ENCODE peak calls at places on chromosomes 13 and 19, in ten cellular contexts. J is cardiac muscle cell, G is body of pancreas, V is breast epithelium, U is ascending aorta, T is heart left ventricle, X is endothelial cell of umbilical vein, P is dorsolateral prefrontal cortex, C is lower lobe of right lung, S is pancreas. B is an unnamed sample.
A peak's percentile ranks its signal among the peaks of the same experiment; 100 is the strongest.

GRCh38 chr19:48303866-48304265 is 21.5 kb upstream of the EMP3 start:
- DNase-seq in P (no peak), S (no peak), U (no peak), V (no peak), X (no peak), G (no peak), J (no peak), C (no peak), T (no peak), B (no peak)

GRCh38 chr13:98890186-98890585 is 87.7 kb downstream of the DOCK9 start:
- DNase-seq in T (peak; percentile 33), C (no peak), P (peak; percentile 69), U (no peak), V (no peak), X (peak; percentile 47), S (no peak), G (no peak), J (peak; percentile 69), B (peak; percentile 18)

GRCh38 chr19:55454787-55455243 is 6.6 kb downstream of the ISOC2 start:
- DNase-seq in T (no peak), P (peak; percentile 75), V (no peak), J (peak; percentile 46), X (peak; percentile 22), S (no peak), G (no peak), U (no peak), C (no peak), B (no peak)

GRCh38 chr19:52398091-52398461 is 427 bp downstream of the ZNF528 start:
- DNase-seq in U (peak; percentile 65), X (no peak), S (no peak), T (no peak), G (no peak), J (peak; percentile 29), V (no peak), P (no peak), C (no peak), B (peak; percentile 3)

GRCh38 chr19:38134538-38135149 is 89.4 kb downstream of the DPF1 start:
- DNase-seq in J (peak; percentile 53), S (no peak), U (no peak), P (no peak), C (no peak), T (no peak), G (peak; percentile 34), V (no peak), X (peak; percentile 28), B (peak; percentile 32)

GRCh38 chr19:7211191-7211988 is 82.8 kb downstream of the INSR start:
- DNase-seq in G (peak; percentile 94), U (no peak), V (no peak), T (peak; percentile 75), J (peak; percentile 85), C (no peak), S (peak; percentile 78), P (no peak), X (peak; percentile 92), B (peak; percentile 89)

GRCh38 chr19:48991823-48992570 is 1.1 kb downstream of the GYS1 start:
- DNase-seq in U (peak; percentile 89), X (peak; percentile 70), P (no peak), C (peak; percentile 63), T (peak; percentile 78), G (peak; percentile 69), S (no peak), J (peak; percentile 86), V (peak; percentile 40), B (peak; percentile 77)

GRCh38 chr19:40807147-40808020 is 8.4 kb downstream of the EGLN2 start:
- DNase-seq in V (no peak), C (no peak), P (no peak), J (no peak), S (no peak), U (no peak), X (no peak), T (no peak), G (no peak), B (no peak)

GRCh38 chr13:109162248-109163051 is 533.0 kb downstream of the MYO16 start:
- DNase-seq in V (no peak), G (no peak), U (no peak), J (no peak), C (no peak), P (no peak), T (no peak), S (no peak), X (no peak), B (no peak)

GRCh38 chr13:30818323-30818960 is 83.1 kb downstream of the ALOX5AP start:
- DNase-seq in T (peak; percentile 72), S (no peak), J (peak; percentile 97), P (no peak), X (no peak), C (no peak), V (no peak), G (no peak), U (peak; percentile 70), B (peak; percentile 82)

GRCh38 chr19:8567522-8568172 is 9.6 kb downstream of the MYO1F start:
- DNase-seq in U (no peak), P (no peak), C (peak; percentile 79), V (no peak), T (peak; percentile 48), S (no peak), J (no peak), G (no peak), X (no peak), B (no peak)

GRCh38 chr13:51942189-51942588 is 69.1 kb downstream of the ATP7B start:
- DNase-seq in X (no peak), C (no peak), U (no peak), T (no peak), J (no peak), V (no peak), S (no peak), P (no peak), G (no peak), B (no peak)

GRCh38 chr13:49858183-49858856 is 65.8 kb upstream of the KPNA3 start:
- DNase-seq in J (peak; percentile 86), C (no peak), U (no peak), V (no peak), X (no peak), T (no peak), G (peak; percentile 36), P (no peak), S (no peak), B (peak; percentile 95)

GRCh38 chr13:97191615-97192014 is 30.5 kb upstream of the MBNL2 start:
- DNase-seq in X (no peak), P (peak; percentile 65), C (no peak), J (no peak), T (no peak), V (no peak), S (no peak), G (no peak), U (no peak), B (no peak)

GRCh38 chr13:36057041-36057440 is 74.1 kb downstream of the DCLK1 start:
- DNase-seq in P (no peak), C (no peak), X (no peak), T (no peak), V (no peak), S (no peak), U (no peak), J (peak; percentile 26), G (no peak), B (peak; percentile 5)

GRCh38 chr19:17394891-17395415 is 957 bp upstream of the CCDC194 start:
- DNase-seq in S (peak; percentile 68), U (no peak), J (peak; percentile 84), P (no peak), G (no peak), V (no peak), T (peak; percentile 68), C (peak; percentile 80), X (peak; percentile 55), B (no peak)

GRCh38 chr19:56309511-56310185 is 5.0 kb downstream of the ZSCAN5A start:
- DNase-seq in G (peak; percentile 29), J (peak; percentile 58), X (peak; percentile 47), V (no peak), U (no peak), C (peak; percentile 81), T (peak; percentile 57), S (peak; percentile 77), P (no peak), B (peak; percentile 36)

GRCh38 chr13:93328943-93329342 is 102.3 kb downstream of the GPC6 start:
- DNase-seq in J (no peak), V (no peak), T (no peak), P (no peak), G (no peak), U (no peak), C (no peak), X (no peak), S (no peak), B (no peak)

GRCh38 chr19:1953441-1954094 is 12.6 kb downstream of the CSNK1G2 start:
- DNase-seq in J (no peak), P (no peak), S (peak; percentile 56), C (no peak), X (no peak), G (no peak), T (no peak), U (no peak), V (no peak), B (no peak)

GRCh38 chr13:92407858-92408257 is 818.7 kb upstream of the GPC6 start:
- DNase-seq in V (no peak), U (no peak), G (no peak), S (no peak), J (no peak), P (no peak), X (no peak), T (no peak), C (no peak), B (no peak)

GRCh38 chr13:84263354-84264069 is 381.2 kb upstream of the SLITRK1 start:
- DNase-seq in V (no peak), G (no peak), P (no peak), C (no peak), S (no peak), X (no peak), T (no peak), U (no peak), J (no peak), B (no peak)

GRCh38 chr13:113458218-113459065 is 5.2 kb upstream of the ADPRHL1 start:
- DNase-seq in J (peak; percentile 18), G (no peak), S (peak; percentile 54), V (no peak), T (peak; percentile 56), U (no peak), X (no peak), P (no peak), C (no peak), B (peak; percentile 39)
- TF ChIP-seq CTCF in J (peak; percentile 40), G (no peak), S (peak; percentile 7), V (no peak), T (peak; percentile 34), U (no peak), X (peak; percentile 64), P (peak; percentile 49), C (peak; percentile 43), B (peak; percentile 77)

GRCh38 chr19:44525721-44526430 is 3.6 kb downstream of the CEACAM20 start:
- DNase-seq in X (no peak), U (no peak), J (no peak), C (no peak), P (no peak), T (no peak), S (no peak), G (no peak), V (no peak), B (no peak)
- H3K4me3 ChIP-seq in X (no peak overlapping the region), U (no peak overlapping the region), J (no peak overlapping the region), C (no peak overlapping the region), P (no peak overlapping the region), T (no peak overlapping the region), S (no peak overlapping the region), G (no peak overlapping the region), V (no peak overlapping the region), B (no peak overlapping the region)

GRCh38 chr19:13303381-13304129 is 153.3 kb downstream of the IER2 start:
- DNase-seq in P (no peak), T (no peak), U (no peak), J (no peak), C (no peak), S (no peak), X (no peak), G (no peak), V (no peak), B (no peak)
- H3K27me3 ChIP-seq in P (no peaks in the 10 kb centered on the region), T (peaks cover 10% of the 10 kb centered on the region), U (no peaks in the 10 kb centered on the region), J (no peaks in the 10 kb centered on the region), C (peaks cover 41% of the 10 kb centered on the region), S (no peaks in the 10 kb centered on the region), X (no peaks in the 10 kb centered on the region), G (peaks cover 5% of the 10 kb centered on the region), V (peaks cover 31% of the 10 kb centered on the region), B (no peaks in the 10 kb centered on the region)

GRCh38 chr19:31943305-31943704 is 402.1 kb upstream of the ZNF507 start:
- DNase-seq in C (no peak), V (no peak), J (no peak), U (no peak), T (no peak), P (no peak), S (no peak), X (no peak), G (no peak), B (no peak)
- TF ChIP-seq CTCF in C (no peak), V (no peak), J (no peak), U (no peak), T (no peak), P (no peak), S (no peak), X (no peak), G (no peak), B (no peak)

B was measured in brain microvascular endothelial cell.